ENCODE peak calls at places on chromosomes 5 and 9, in eight cellular contexts. N is IMR-90, F is esophagus squamous epithelium, A is esophagus muscularis mucosa, V is transverse colon, S is H1, L is Peyer's patch, W is GM12891. J is an unnamed sample.

GRCh38 chr5:116754556-116754955 is 179.9 kb upstream of the SEMA6A start:
- DNase-seq in N (no peak), F (no peak), A (no peak), V (no peak), S (no peak), L (no peak), W (no peak), J (no peak)

GRCh38 chr5:122751293-122751753 is 23.6 kb upstream of the SNX2 start:
- DNase-seq in N (peak; percentile 17), F (no peak), A (no peak), V (no peak), S (no peak), L (no peak), W (no peak), J (peak; percentile 42)

GRCh38 chr9:78565481-78565880 is 268.6 kb downstream of the PSAT1 start:
- DNase-seq in N (no peak), F (no peak), A (peak; percentile 60), V (no peak), S (no peak), L (no peak), W (no peak), J (no peak)

GRCh38 chr5:177029498-177029897 is 7.0 kb downstream of the ZNF346 start:
- DNase-seq in N (no peak), F (no peak), A (no peak), V (no peak), S (no peak), L (no peak), W (no peak), J (no peak)

GRCh38 chr5:38051711-38052508 is 206.4 kb upstream of the EGFLAM start:
- DNase-seq in N (no peak), F (no peak), A (no peak), V (peak; percentile 17), S (no peak), L (no peak), W (no peak), J (no peak)

GRCh38 chr5:88389248-88390006 is 120.8 kb upstream of the TMEM161B start:
- DNase-seq in N (no peak), F (no peak), A (no peak), V (no peak), S (no peak), L (no peak), W (no peak), J (no peak)

GRCh38 chr9:130254753-130255637 is 10.6 kb upstream of the HMCN2 start:
- DNase-seq in N (no peak), F (no peak), A (no peak), V (no peak), S (no peak), L (no peak), W (no peak), J (no peak)

GRCh38 chr9:124297553-124297905 is 39.8 kb downstream of the NEK6 start:
- DNase-seq in N (peak; percentile 96), F (no peak), A (no peak), V (peak; percentile 36), S (peak; percentile 62), L (no peak), W (no peak), J (peak; percentile 98)

GRCh38 chr5:67014957-67015400 is 181.6 kb downstream of the CD180 start:
- DNase-seq in N (no peak), F (no peak), A (no peak), V (no peak), S (no peak), L (no peak), W (no peak), J (no peak)

GRCh38 chr5:157820593-157821252 is 38.2 kb downstream of the CLINT1 start:
- DNase-seq in N (peak; percentile 65), F (no peak), A (no peak), V (no peak), S (no peak), L (no peak), W (no peak), J (no peak)

GRCh38 chr5:15132816-15133405 is 261.3 kb upstream of the ANKH start:
- DNase-seq in N (no peak), F (no peak), A (no peak), V (no peak), S (no peak), L (no peak), W (no peak), J (no peak)

GRCh38 chr5:159405611-159406031 is 75.3 kb upstream of the IL12B start:
- DNase-seq in N (no peak), F (no peak), A (peak; percentile 50), V (no peak), S (no peak), L (no peak), W (no peak), J (no peak)

GRCh38 chr9:83034026-83034425 is 28.9 kb downstream of the RASEF start:
- DNase-seq in N (peak; percentile 62), F (no peak), A (no peak), V (no peak), S (no peak), L (no peak), W (no peak), J (no peak)

GRCh38 chr5:128084228-128085167 is 932 bp downstream of the SLC12A2 start:
- DNase-seq in N (peak; percentile 37), F (peak; percentile 3), A (no peak), V (peak; percentile 47), S (no peak), L (peak; percentile 76), W (peak; percentile 12), J (no peak)

GRCh38 chr9:99264070-99264469 is 42.0 kb downstream of the SEC61B start:
- DNase-seq in N (no peak), F (no peak), A (peak; percentile 55), V (no peak), S (no peak), L (no peak), W (no peak), J (no peak)

GRCh38 chr5:1343315-1343751 is 1.6 kb downstream of the CLPTM1L start:
- DNase-seq in N (no peak), F (no peak), A (no peak), V (no peak), S (no peak), L (peak; percentile 34), W (no peak), J (no peak)

GRCh38 chr5:1346627-1347440 is 1.9 kb upstream of the CLPTM1L start:
- DNase-seq in N (no peak), F (no peak), A (no peak), V (no peak), S (no peak), L (peak; percentile 42), W (no peak), J (no peak)

GRCh38 chr5:1345876-1346626 is 1.2 kb upstream of the CLPTM1L start:
- DNase-seq in N (no peak), F (no peak), A (no peak), V (no peak), S (no peak), L (peak; percentile 45), W (no peak), J (no peak)

GRCh38 chr5:1343931-1344901 is 683 bp downstream of the CLPTM1L start:
- DNase-seq in N (peak; percentile 12), F (no peak), A (no peak), V (no peak), S (no peak), L (peak; percentile 60), W (no peak), J (no peak)

DNA sequence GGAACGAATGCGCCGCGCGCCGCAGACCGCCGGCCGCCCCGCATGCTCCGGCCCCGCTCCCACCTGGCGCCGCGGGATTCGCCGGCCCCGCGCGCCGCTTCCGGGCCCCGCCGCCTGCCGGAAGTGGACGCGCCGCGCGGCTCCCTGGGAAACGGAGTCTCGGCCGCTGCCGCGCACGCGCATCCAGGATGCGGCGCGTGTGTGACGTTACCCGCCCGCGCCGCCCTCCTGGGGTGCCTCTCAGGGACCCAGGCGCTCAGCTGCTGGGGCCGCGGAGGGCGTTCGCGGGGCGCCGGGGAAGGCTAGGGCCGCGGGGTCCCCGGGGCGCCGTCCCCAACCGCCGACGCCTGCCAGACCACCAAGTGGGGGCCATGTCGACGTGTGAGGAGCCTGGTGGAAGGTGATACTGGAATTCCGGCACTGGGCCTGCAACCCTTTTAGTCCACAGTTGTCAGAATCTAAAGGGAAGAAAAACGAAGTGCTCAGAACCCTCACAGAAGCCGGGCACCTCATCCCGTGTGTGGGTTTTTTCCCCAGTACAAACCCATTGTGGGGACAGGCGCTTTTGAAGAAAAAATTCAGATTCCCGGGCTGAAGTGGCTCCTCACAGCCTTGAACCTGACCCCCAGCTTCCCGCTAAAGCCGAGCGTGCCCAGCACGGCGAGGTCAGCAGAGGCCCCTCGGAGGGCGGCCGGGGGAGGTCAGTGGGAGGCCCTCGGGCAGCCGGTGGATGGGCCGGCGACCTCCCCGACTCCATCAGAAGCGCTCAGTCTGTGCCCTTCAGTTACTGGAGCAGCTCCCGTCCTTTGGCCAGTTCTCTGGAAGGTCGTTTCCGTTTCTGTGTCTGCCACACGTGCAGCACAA is at the start of gene CLPTM1L:
- DNase-seq in N (peak; percentile 81), F (peak; percentile 13), A (peak; percentile 95), V (peak; percentile 90), S (peak; percentile 25), L (peak; percentile 93), W (peak; percentile 100), J (peak; percentile 99)
- TF ChIP-seq POLR2A in N (peak; percentile 87), F (peak; percentile 77), A (peak; percentile 82), V (peak; percentile 82), S (no peak), L (peak; percentile 77), W (peak; percentile 54), J (peak; percentile 70)

GRCh38 chr5:150443242-150444075 is 6.1 kb downstream of the RPS14 start:
- DNase-seq in N (no peak), F (no peak), A (no peak), V (no peak), S (no peak), L (no peak), W (no peak), J (no peak)
- TF ChIP-seq POLR2A in N (no peak), F (no peak), A (no peak), V (no peak), S (peak; percentile 65), L (no peak), W (peak; percentile 57), J (no peak)

GRCh38 chr9:38227656-38228055 is 158.6 kb upstream of the SHB start:
- DNase-seq in N (peak; percentile 4), F (no peak), A (no peak), V (no peak), S (no peak), L (no peak), W (no peak), J (no peak)

GRCh38 chr9:38228331-38229122 is 159.5 kb upstream of the SHB start:
- DNase-seq in N (no peak), F (no peak), A (peak; percentile 53), V (no peak), S (no peak), L (no peak), W (no peak), J (no peak)

GRCh38 chr9:38224941-38225340 is 155.9 kb upstream of the SHB start:
- DNase-seq in N (no peak), F (no peak), A (no peak), V (no peak), S (no peak), L (no peak), W (no peak), J (no peak)

GRCh38 chr9:38226491-38226951 is 157.5 kb upstream of the SHB start:
- DNase-seq in N (peak; percentile 4), F (no peak), A (no peak), V (no peak), S (no peak), L (no peak), W (no peak), J (no peak)

GRCh38 chr9:38227061-38227540 is 158.1 kb upstream of the SHB start:
- DNase-seq in N (peak; percentile 93), F (no peak), A (no peak), V (peak; percentile 21), S (peak; percentile 47), L (no peak), W (peak; percentile 43), J (peak; percentile 72)
- TF ChIP-seq POLR2A in N (no peak), F (no peak), A (no peak), V (no peak), S (no peak), L (no peak), W (no peak), J (no peak)

GRCh38 chr9:95565982-95566381 is 49.2 kb upstream of the PTCH1 start:
- DNase-seq in N (no peak), F (no peak), A (no peak), V (no peak), S (no peak), L (no peak), W (no peak), J (no peak)
- TF ChIP-seq POLR2A in N (no peak), F (no peak), A (no peak), V (no peak), S (no peak), L (no peak), W (no peak), J (no peak)